ENCODE peak calls at places on chromosomes 11 and 22, in ten cellular contexts. S is fibroblast of lung; H is effector memory CD4-positive, alpha-beta T cell; C is H7; M is tibial artery; Q is fibroblast of mammary gland; D is psoas muscle; P is epithelial cell of esophagus; O is kidney epithelial cell; F is IMR-90. J is an unnamed sample.

GRCh38 chr11:61477734-61478148 is 30.8 kb upstream of the LRRC10B start:
- DNase-seq in S (no peak), H (peak), C (peak), M (peak), Q (peak), D (peak), P (peak), O (no peak), F (no peak), J (no peak)

GRCh38 chr22:44493206-44493605 is 4.8 kb downstream of the RTL6 start:
- DNase-seq in S (no peak), H (no peak), C (no peak), M (no peak), Q (no peak), D (no peak), P (no peak), O (no peak), F (no peak), J (no peak)

GRCh38 chr22:47072642-47072967 is 310.2 kb downstream of the TBC1D22A start:
- DNase-seq in S (no peak), H (no peak), C (no peak), M (no peak), Q (no peak), D (no peak), P (no peak), O (no peak), F (no peak), J (no peak)

GRCh38 chr11:83628622-83629347 is 342.6 kb upstream of the CCDC90B start:
- DNase-seq in S (no peak), H (no peak), C (no peak), M (no peak), Q (no peak), D (no peak), P (no peak), O (no peak), F (no peak), J (no peak)

GRCh38 chr11:72685560-72686480 is 11.6 kb upstream of the PDE2A start:
- DNase-seq in S (no peak), H (no peak), C (no peak), M (peak), Q (peak), D (peak), P (no peak), O (no peak), F (peak), J (no peak)

GRCh38 chr11:63599211-63600122 is 14.8 kb downstream of the PLAAT3 start:
- DNase-seq in S (peak), H (no peak), C (peak), M (no peak), Q (peak), D (no peak), P (peak), O (peak), F (peak), J (no peak)

GRCh38 chr11:19225599-19225998 is 15.1 kb downstream of the E2F8 start:
- DNase-seq in S (no peak), H (no peak), C (no peak), M (no peak), Q (no peak), D (no peak), P (no peak), O (no peak), F (no peak), J (no peak)

GRCh38 chr11:113529606-113530005 is 54.4 kb upstream of the DRD2 start:
- DNase-seq in S (no peak), H (no peak), C (no peak), M (no peak), Q (no peak), D (no peak), P (no peak), O (no peak), F (no peak), J (no peak)

GRCh38 chr22:50445071-50445879 is 29.6 kb downstream of the SBF1 start:
- DNase-seq in S (no peak), H (no peak), C (no peak), M (no peak), Q (no peak), D (no peak), P (no peak), O (no peak), F (no peak), J (no peak)

GRCh38 chr11:10893713-10894112 is 35.9 kb upstream of the ZBED5 start:
- DNase-seq in S (peak), H (no peak), C (no peak), M (no peak), Q (peak), D (no peak), P (peak), O (peak), F (peak), J (no peak)

GRCh38 chr11:8356731-8357504 is 93.2 kb upstream of the LMO1 start:
- DNase-seq in S (peak), H (no peak), C (no peak), M (no peak), Q (peak), D (peak), P (no peak), O (no peak), F (no peak), J (no peak)

GRCh38 chr11:57240757-57241156 is 3.7 kb upstream of the APLNR start:
- DNase-seq in S (no peak), H (no peak), C (peak), M (no peak), Q (no peak), D (no peak), P (no peak), O (no peak), F (no peak), J (no peak)

GRCh38 chr11:86214710-86215109 is 29.8 kb upstream of the EED start:
- DNase-seq in S (no peak), H (no peak), C (no peak), M (no peak), Q (no peak), D (no peak), P (peak), O (no peak), F (no peak), J (no peak)

GRCh38 chr11:9144828-9145227 is 53.4 kb upstream of the SCUBE2 start:
- DNase-seq in S (peak), H (no peak), C (no peak), M (no peak), Q (no peak), D (no peak), P (peak), O (no peak), F (peak), J (no peak)

GRCh38 chr11:12411806-12412727 is 34.7 kb downstream of the PARVA start:
- DNase-seq in S (peak), H (no peak), C (peak), M (peak), Q (peak), D (peak), P (peak), O (peak), F (peak), J (peak)

GRCh38 chr11:93005239-93005638 is 35.8 kb downstream of the MTNR1B start:
- DNase-seq in S (peak), H (no peak), C (no peak), M (no peak), Q (peak), D (no peak), P (peak), O (no peak), F (peak), J (peak)

GRCh38 chr11:114610984-114611944 is 15.7 kb upstream of the NXPE4 start:
- DNase-seq in S (no peak), H (no peak), C (no peak), M (no peak), Q (peak), D (no peak), P (peak), O (no peak), F (peak), J (no peak)

GRCh38 chr11:34481307-34481706 is 32.3 kb downstream of the ELF5 start:
- DNase-seq in S (no peak), H (no peak), C (no peak), M (no peak), Q (no peak), D (no peak), P (peak), O (peak), F (no peak), J (no peak)

GRCh38 chr11:65375012-65375411 is 7.4 kb downstream of the SLC25A45 start:
- DNase-seq in S (no peak), H (no peak), C (no peak), M (no peak), Q (no peak), D (peak), P (peak), O (no peak), F (no peak), J (no peak)

GRCh38 chr22:24435861-24436351 is 8.5 kb downstream of the ADORA2A start:
- DNase-seq in S (no peak), H (no peak), C (peak), M (no peak), Q (peak), D (peak), P (no peak), O (no peak), F (peak), J (no peak)

GRCh38 chr11:74634537-74634936 is 42.2 kb downstream of the POLD3 start:
- DNase-seq in S (peak), H (no peak), C (peak), M (no peak), Q (peak), D (no peak), P (peak), O (peak), F (peak), J (no peak)

GRCh38 chr11:110261195-110262140 is 34.9 kb downstream of the RDX start:
- DNase-seq in S (peak), H (no peak), C (no peak), M (no peak), Q (no peak), D (no peak), P (no peak), O (no peak), F (peak), J (no peak)

GRCh38 chr11:47158242-47158641 is 18.4 kb downstream of the ARFGAP2 start:
- DNase-seq in S (no peak), H (no peak), C (no peak), M (no peak), Q (no peak), D (no peak), P (no peak), O (no peak), F (no peak), J (no peak)

GRCh38 chr22:20424937-20425587 is 12.6 kb downstream of the SCARF2 start:
- DNase-seq in S (no peak), H (no peak), C (peak), M (no peak), Q (peak), D (peak), P (no peak), O (no peak), F (no peak), J (no peak)

GRCh38 chr11:69518081-69518950 is 36.9 kb downstream of the LINC01488 start:
- DNase-seq in S (peak), H (no peak), C (no peak), M (no peak), Q (peak), D (no peak), P (no peak), O (no peak), F (peak), J (no peak)

GRCh38 chr11:61129608-61130523 is 27.6 kb downstream of the CD5 start:
- DNase-seq in S (peak), H (peak), C (peak), M (peak), Q (peak), D (peak), P (peak), O (peak), F (peak), J (peak)

GRCh38 chr11:62472063-62472884 is 53.4 kb downstream of the SCGB1A1 start:
- DNase-seq in S (peak), H (no peak), C (no peak), M (no peak), Q (peak), D (no peak), P (peak), O (no peak), F (peak), J (no peak)

GRCh38 chr11:7654094-7654742 is 19.1 kb downstream of the CYB5R2 start:
- DNase-seq in S (no peak), H (no peak), C (peak), M (no peak), Q (no peak), D (no peak), P (no peak), O (no peak), F (no peak), J (no peak)

GRCh38 chr11:204587-205109 is 2.6 kb downstream of the BET1L start:
- DNase-seq in S (no peak), H (no peak), C (no peak), M (no peak), Q (no peak), D (no peak), P (no peak), O (no peak), F (no peak), J (no peak)

GRCh38 chr11:26715133-26715532 is 6.7 kb downstream of the SLC5A12 start:
- DNase-seq in S (no peak), H (no peak), C (no peak), M (no peak), Q (no peak), D (no peak), P (no peak), O (no peak), F (no peak), J (no peak)

GRCh38 chr22:24503137-24503850 is 8.2 kb downstream of the UPB1 start:
- DNase-seq in S (peak), H (peak), C (peak), M (peak), Q (peak), D (peak), P (peak), O (no peak), F (peak), J (no peak)

GRCh38 chr11:108340958-108341357 is 118.1 kb downstream of the ATM start:
- DNase-seq in S (no peak), H (no peak), C (peak), M (no peak), Q (no peak), D (no peak), P (peak), O (peak), F (no peak), J (no peak)

GRCh38 chr11:12179019-12179418 is 68.6 kb downstream of the MICAL2 start:
- DNase-seq in S (no peak), H (no peak), C (no peak), M (no peak), Q (no peak), D (no peak), P (peak), O (no peak), F (no peak), J (no peak)

GRCh38 chr11:64334764-64335741 is 5.0 kb upstream of the CCDC88B start:
- DNase-seq in S (peak), H (no peak), C (peak), M (no peak), Q (peak), D (peak), P (peak), O (peak), F (peak), J (peak)

GRCh38 chr11:15836801-15837200 is 519.5 kb downstream of the SOX6 start:
- DNase-seq in S (no peak), H (no peak), C (no peak), M (no peak), Q (no peak), D (no peak), P (no peak), O (no peak), F (no peak), J (no peak)

GRCh38 chr11:77322926-77323590 is 21.6 kb upstream of the GDPD4 start:
- DNase-seq in S (peak), H (no peak), C (no peak), M (no peak), Q (peak), D (no peak), P (no peak), O (no peak), F (peak), J (no peak)

GRCh38 chr11:77276271-77276670 is 25.2 kb downstream of the GDPD4 start:
- DNase-seq in S (peak), H (no peak), C (no peak), M (no peak), Q (no peak), D (no peak), P (no peak), O (no peak), F (peak), J (no peak)

GRCh38 chr11:91608662-91609061 is 616.0 kb upstream of the FAT3 start:
- DNase-seq in S (no peak), H (no peak), C (no peak), M (no peak), Q (no peak), D (no peak), P (no peak), O (no peak), F (no peak), J (no peak)

DNA sequence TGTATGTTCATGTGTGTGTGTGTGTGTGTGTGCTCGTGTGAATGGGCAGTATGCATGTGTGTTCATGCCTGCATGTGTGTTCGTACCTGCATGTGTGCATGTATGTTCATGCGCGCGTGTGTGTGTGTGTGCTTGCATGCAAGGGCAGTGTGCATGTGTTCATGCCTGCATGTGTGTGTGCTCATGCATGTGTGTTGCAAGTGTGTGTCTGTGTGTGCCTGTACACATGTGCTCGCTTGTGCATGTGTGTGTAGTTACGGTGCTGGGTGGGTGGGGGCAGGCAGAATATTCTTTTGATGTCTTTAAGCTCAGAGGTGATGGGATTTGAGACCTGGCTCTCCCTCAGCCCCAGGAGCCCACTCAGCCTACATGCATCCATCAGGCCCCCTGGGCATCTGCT is 822.1 kb downstream of the BRD1 start:
- DNase-seq in S (no peak), H (no peak), C (no peak), M (peak), Q (no peak), D (peak), P (no peak), O (no peak), F (no peak), J (no peak)
- H3K4me3 ChIP-seq in S (no peak), H (no peak), C (no peak), M (no peak), Q (no peak), D (no peak), P (no peak), O (no peak), F (no peak), J (no peak)

GRCh38 chr22:31055322-31056159 is 25.6 kb upstream of the SMTN start:
- DNase-seq in S (peak), H (no peak), C (peak), M (peak), Q (peak), D (peak), P (peak), O (peak), F (peak), J (peak)

GRCh38 chr22:31062566-31063230 is 18.4 kb upstream of the SMTN start:
- DNase-seq in S (no peak), H (no peak), C (no peak), M (no peak), Q (no peak), D (no peak), P (peak), O (no peak), F (no peak), J (no peak)

DNA sequence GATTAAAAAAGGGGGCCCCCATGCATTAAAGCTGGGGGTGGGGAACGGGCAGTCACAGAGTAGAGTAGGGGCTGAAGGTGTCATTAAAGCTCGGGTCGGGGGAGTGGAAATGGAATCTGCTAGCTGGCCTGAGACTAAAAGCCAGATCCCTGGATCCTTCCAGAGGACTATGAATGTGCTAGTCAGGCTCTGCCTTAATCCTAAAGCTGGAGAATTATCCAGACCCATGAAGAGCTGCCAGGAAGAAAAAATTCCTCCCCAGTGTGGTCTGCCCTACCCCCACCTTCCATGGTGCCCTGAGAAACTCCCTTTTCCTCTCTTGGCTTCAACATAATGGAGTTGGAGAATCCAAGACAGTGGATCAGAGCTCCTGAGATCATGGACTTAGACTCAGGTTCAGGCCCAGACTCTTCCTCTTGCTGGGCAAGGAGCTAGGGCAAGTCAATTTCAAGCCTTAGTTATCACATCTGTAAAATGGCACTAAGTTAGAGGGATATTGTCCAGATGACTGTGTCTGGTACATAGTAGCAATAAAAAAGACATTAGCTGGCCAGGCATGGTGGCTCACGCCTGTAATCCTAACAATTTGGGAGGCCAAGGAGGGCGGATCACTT is 24.0 kb upstream of the SMTN start:
- DNase-seq in S (no peak), H (no peak), C (no peak), M (no peak), Q (no peak), D (no peak), P (no peak), O (no peak), F (no peak), J (no peak)
- H3K4me3 ChIP-seq in S (no peak), H (no peak), C (no peak), M (no peak), Q (no peak), D (no peak), P (no peak), O (no peak), F (no peak), J (no peak)

GRCh38 chr11:122690801-122691649 is 35.5 kb downstream of the UBASH3B start:
- DNase-seq in S (peak), H (no peak), C (no peak), M (no peak), Q (peak), D (no peak), P (no peak), O (no peak), F (peak), J (no peak)
- H3K4me3 ChIP-seq in S (peak), H (peak), C (no peak), M (peak), Q (peak), D (peak), P (no peak), O (no peak), F (no peak), J (peak)

GRCh38 chr11:116930177-116930576 is 92.8 kb upstream of the APOA1 start:
- DNase-seq in S (peak), H (no peak), C (no peak), M (no peak), Q (peak), D (no peak), P (no peak), O (no peak), F (peak), J (no peak)
- H3K4me3 ChIP-seq in S (peak), H (peak), C (no peak), M (peak), Q (no peak), D (peak), P (no peak), O (no peak), F (no peak), J (no peak)

J was measured in HFF-Myc.